ENCODE peak calls at places on chromosomes 12 and 14, in four cellular contexts. A, R, T and J are unnamed samples.

GRCh38 chr12:26630546-26631027 is 202.4 kb downstream of the ITPR2 start:
- DNase-seq in T (no peak), A (no peak), R (no peak), J (peak; percentile 72)

GRCh38 chr12:67388331-67389163 is 119.4 kb downstream of the CAND1 start:
- DNase-seq in R (no peak), T (no peak), A (no peak), J (no peak)

GRCh38 chr12:10940389-10940788 is 1.3 kb upstream of the TAS2R14 start:
- DNase-seq in T (no peak), A (no peak), R (no peak), J (peak; percentile 23)

GRCh38 chr12:69151254-69151751 is 88.1 kb upstream of the CPSF6 start:
- DNase-seq in T (no peak), R (no peak), A (no peak), J (no peak)

GRCh38 chr14:51386983-51387730 is 147.1 kb downstream of the TMX1 start:
- DNase-seq in R (no peak), A (no peak), T (no peak), J (no peak)

GRCh38 chr12:54017027-54017788 is 8.4 kb downstream of the HOXC8 start:
- DNase-seq in R (no peak), A (no peak), T (no peak), J (no peak)

GRCh38 chr14:27528328-27528727 is 930.5 kb upstream of the NOVA1 start:
- DNase-seq in T (no peak), A (no peak), R (no peak), J (peak; percentile 21)

GRCh38 chr12:6691473-6691872 is 2.3 kb upstream of the ZNF384 start:
- DNase-seq in A (no peak), R (no peak), T (no peak), J (no peak)

GRCh38 chr12:120861074-120861795 is 42.9 kb downstream of the SPPL3 start:
- DNase-seq in A (no peak), R (no peak), T (no peak), J (no peak)

GRCh38 chr14:21496453-21496852 is 14.7 kb downstream of the METTL3 start:
- DNase-seq in A (no peak), T (no peak), R (no peak), J (no peak)

GRCh38 chr14:99572173-99572999 is 31.6 kb downstream of the CCDC85C start:
- DNase-seq in A (no peak), T (no peak), R (no peak), J (no peak)

GRCh38 chr14:56751471-56751870 is 58.8 kb downstream of the OTX2 start:
- DNase-seq in A (no peak), T (no peak), R (no peak), J (no peak)

GRCh38 chr14:52694761-52695480 is 437 bp downstream of the ERO1A start:
- DNase-seq in A (no peak), T (no peak), R (no peak), J (peak; percentile 25)

GRCh38 chr12:131436922-131437705 is 273.8 kb upstream of the SFSWAP start:
- DNase-seq in A (peak; percentile 55), R (no peak), T (no peak), J (no peak)

GRCh38 chr12:65407388-65408149 is 129.1 kb downstream of the MSRB3 start:
- DNase-seq in R (no peak), A (no peak), T (no peak), J (no peak)

DNA sequence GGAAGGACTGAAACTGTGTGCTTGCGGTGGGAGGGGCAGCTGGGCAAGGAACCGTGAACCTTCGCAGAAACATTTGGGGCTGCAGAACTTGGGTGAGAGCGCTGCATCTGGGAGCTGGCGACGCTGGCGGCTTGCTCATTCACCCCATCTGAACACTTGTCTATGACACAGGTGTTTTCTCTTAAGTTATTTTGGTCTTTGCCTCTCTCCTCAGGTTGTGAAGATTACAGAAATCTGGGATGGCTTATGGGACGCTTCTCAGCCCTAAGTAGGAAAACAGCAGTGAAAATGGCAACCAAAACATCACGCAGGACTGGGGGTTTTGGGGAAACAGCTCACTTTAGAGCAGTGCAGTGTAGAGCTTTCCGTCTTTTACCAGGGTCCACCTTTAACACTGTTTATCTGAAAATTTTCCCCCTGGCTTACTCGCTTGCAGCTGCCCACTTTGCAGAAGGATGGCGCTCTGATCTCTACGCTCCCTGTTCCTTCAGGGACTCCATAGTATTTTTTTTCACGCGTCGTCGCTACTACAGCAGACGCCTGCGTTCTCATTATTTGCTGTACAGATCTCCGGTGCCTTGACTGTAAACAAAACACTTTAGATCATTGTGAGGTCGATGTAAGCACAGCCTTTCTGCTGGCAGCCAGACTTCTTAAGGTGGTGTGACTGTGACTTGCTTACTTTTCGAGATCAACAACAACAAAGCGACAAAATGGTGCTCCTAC is 2.7 kb upstream of the CDKN1B start:
- DNase-seq in T (no peak), R (no peak), A (no peak), J (no peak)
- TF ChIP-seq ATF3 in T (no peak), R (no peak), A (no peak), J (no peak)

GRCh38 chr12:106999444-106999843 is 12.5 kb upstream of the MTERF2 start:
- DNase-seq in R (no peak), A (no peak), T (no peak), J (no peak)

GRCh38 chr12:106997916-106998315 is 11.0 kb upstream of the MTERF2 start:
- DNase-seq in R (no peak), A (no peak), T (no peak), J (no peak)

DNA sequence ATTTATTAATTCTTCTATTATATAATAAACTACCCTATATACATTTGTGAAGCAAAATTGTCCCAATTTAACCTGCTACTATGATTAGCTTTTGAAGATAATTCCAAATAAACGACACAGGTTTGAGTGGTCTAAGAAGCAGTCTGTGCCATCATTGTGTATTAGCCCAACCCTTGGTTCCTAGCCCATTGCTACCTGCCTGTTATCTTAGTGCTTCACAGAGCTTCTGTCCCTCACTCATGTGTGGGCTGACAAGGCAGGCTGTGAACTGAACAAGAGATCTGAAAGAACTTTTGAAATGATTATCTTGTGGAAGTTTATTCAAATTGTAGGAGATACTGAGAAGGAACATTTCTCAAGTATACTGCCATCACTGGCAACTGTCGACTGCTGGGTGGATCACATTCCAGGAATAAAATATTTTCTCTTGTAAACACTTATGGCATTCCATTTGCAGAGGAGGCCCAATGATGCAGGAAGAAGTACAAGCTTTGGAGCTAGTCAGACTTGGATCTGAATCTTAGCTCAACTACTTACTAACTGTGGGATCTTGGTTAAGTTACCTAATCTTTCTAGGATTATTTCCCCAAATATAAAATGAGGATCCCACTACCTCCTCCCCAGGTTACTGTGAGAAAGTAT is 7.8 kb upstream of the MTERF2 start:
- DNase-seq in A (no peak), T (no peak), R (no peak), J (no peak)
- TF ChIP-seq ATF3 in A (no peak), T (no peak), R (no peak), J (no peak)

DNA sequence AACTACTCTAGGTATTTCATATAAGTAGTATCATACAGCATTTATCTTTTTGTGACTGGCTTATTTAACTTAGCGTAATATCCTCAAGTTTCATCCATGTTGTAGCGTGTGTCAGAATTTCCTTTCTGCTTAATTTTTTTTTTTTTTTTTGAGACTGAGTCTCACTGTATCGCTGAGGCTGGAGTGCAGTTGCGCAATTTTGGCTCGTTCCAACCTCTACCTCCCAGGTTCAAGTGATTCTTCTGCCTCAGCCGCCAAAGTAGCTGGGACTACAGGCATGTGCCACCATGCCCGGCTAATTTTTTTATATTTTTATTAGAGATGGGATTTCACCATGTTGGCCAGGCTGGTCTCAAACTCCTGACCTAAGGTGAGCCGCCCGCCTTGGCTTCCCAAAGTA is 28.9 kb downstream of the PNMA1 start:
- DNase-seq in T (no peak), A (no peak), R (no peak), J (no peak)
- TF ChIP-seq ATF3 in T (no peak), A (no peak), R (no peak), J (no peak)

GRCh38 chr12:110403975-110404675 is 617 bp upstream of the ANAPC7 start:
- DNase-seq in R (peak; percentile 45), A (peak; percentile 76), T (peak; percentile 38), J (peak; percentile 68)
- TF ChIP-seq ATF3 in R (no peak), A (no peak), T (no peak), J (no peak)

DNA sequence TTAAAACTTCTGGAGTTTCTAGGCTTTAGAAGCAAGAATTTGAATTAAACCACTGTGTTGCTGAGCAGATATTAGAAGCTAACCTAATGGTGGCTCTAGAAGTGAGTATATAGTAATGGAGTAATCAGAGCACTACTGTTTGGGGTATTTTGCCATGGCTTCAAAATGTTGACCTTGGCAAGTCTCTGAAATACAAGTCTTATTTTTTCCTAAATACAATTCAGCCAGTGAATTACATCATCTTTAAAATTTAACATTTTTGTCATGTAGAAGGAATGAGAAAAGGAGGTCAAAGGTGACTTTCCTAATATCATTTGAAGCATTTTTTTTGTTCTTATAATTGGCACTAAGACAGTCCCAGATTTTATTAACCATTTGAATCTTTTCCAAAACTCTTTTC is 25.2 kb downstream of the PMCH start:
- DNase-seq in R (no peak), T (no peak), A (no peak), J (no peak)
- TF ChIP-seq ATF3 in R (no peak), T (no peak), A (no peak), J (no peak)

DNA sequence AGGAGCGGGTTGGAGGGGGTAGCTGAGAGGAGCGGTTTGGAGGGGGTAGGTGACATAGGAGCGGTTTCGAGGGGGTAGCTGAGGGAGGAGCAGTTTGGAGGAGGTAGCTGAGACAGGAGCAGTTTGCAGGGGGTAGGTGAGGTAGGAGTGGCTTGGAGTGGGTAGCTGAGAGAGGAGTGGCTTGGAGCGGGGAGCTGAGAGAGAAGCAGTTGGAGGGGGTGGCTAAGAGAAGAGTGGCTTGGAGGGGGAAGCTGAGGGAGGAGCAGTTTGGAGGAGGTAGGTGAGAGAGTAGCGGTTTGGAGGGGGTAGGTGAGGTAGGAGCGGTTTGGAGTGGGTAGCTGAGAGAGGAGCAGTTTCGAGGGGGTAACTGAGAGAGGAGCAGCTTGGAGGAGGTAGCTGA is 152.1 kb downstream of the GLT1D1 start:
- DNase-seq in T (no peak), R (no peak), A (no peak), J (no peak)
- TF ChIP-seq ATF3 in T (no peak), R (no peak), A (no peak), J (no peak)

GRCh38 chr14:39374846-39375245 is 57.4 kb downstream of the FBXO33 start:
- DNase-seq in A (no peak), T (no peak), R (no peak), J (no peak)

GRCh38 chr14:39376671-39377403 is 55.4 kb downstream of the FBXO33 start:
- DNase-seq in A (no peak), R (peak; percentile 8), T (no peak), J (peak; percentile 48)

GRCh38 chr14:39370415-39370814 is 61.8 kb downstream of the FBXO33 start:
- DNase-seq in R (no peak), A (no peak), T (no peak), J (no peak)

GRCh38 chr14:39369029-39369428 is 63.2 kb downstream of the FBXO33 start:
- DNase-seq in T (no peak), R (no peak), A (no peak), J (no peak)

DNA sequence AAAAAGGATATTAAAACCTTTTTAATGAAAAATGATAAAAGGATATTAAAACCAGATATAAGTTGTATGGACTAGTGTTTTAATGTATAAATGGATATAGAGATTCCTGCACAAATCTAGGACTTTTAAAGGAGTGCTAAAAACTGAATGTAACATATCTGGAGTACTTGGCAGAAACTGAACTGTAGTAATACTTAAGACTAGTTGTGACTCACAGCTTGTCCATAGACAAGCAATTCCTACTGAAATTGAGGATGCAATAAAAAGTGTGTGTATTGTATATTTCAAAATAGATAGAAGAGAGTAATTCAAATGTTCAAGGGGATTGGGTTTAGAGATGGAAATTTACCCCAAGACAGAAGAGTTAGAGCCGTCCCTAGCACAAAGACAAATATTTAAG is 59.6 kb downstream of the FBXO33 start:
- DNase-seq in R (no peak), T (no peak), A (no peak), J (no peak)
- TF ChIP-seq ATF3 in R (no peak), T (no peak), A (no peak), J (no peak)

GRCh38 chr12:124440031-124440626 is 127.3 kb downstream of the NCOR2 start:
- DNase-seq in A (no peak), T (no peak), R (no peak), J (no peak)
- TF ChIP-seq ATF3 in A (no peak), T (no peak), R (no peak), J (no peak)